ENCODE peak calls at places on chromosomes 16 and 17, in ten cellular contexts. R, K, S, V, N, M, W, A, Y and L are unnamed samples.

GRCh38 chr16:67104845-67105244 is 4.9 kb upstream of the PHAF1 start:
- DNase-seq in R (no peak), K (no peak), S (no peak), V (no peak), N (no peak), M (no peak), W (no peak), A (no peak), Y (no peak), L (no peak)

GRCh38 chr17:57266842-57267241 is 10.5 kb downstream of the MSI2 start:
- DNase-seq in R (no peak), K (no peak), S (no peak), V (no peak), N (no peak), M (no peak), W (no peak), A (no peak), Y (no peak), L (no peak)

GRCh38 chr17:75159196-75160031 is 5.1 kb upstream of the JPT1 start:
- DNase-seq in R (no peak), K (no peak), S (no peak), V (peak; percentile 80), N (no peak), M (no peak), W (no peak), A (no peak), Y (no peak), L (no peak)

GRCh38 chr16:3654249-3654991 is at the start of gene DNASE1:
- DNase-seq in R (no peak), K (peak; percentile 18), S (peak; percentile 40), V (peak; percentile 75), N (peak; percentile 38), M (no peak), W (peak; percentile 49), A (no peak), Y (peak; percentile 83), L (peak; percentile 43)

GRCh38 chr17:3935825-3936355 is 19.6 kb upstream of the P2RX1 start:
- DNase-seq in R (no peak), K (peak; percentile 45), S (no peak), V (peak; percentile 69), N (no peak), M (no peak), W (no peak), A (no peak), Y (no peak), L (no peak)

GRCh38 chr17:40726919-40727318 is 23.4 kb upstream of the KRT24 start:
- DNase-seq in R (no peak), K (no peak), S (peak; percentile 13), V (peak; percentile 5), N (no peak), M (no peak), W (peak; percentile 16), A (no peak), Y (no peak), L (no peak)

GRCh38 chr16:16062023-16062932 is 112.9 kb downstream of the ABCC1 start:
- DNase-seq in R (no peak), K (no peak), S (peak; percentile 98), V (no peak), N (no peak), M (peak; percentile 31), W (peak; percentile 11), A (no peak), Y (no peak), L (peak; percentile 29)

GRCh38 chr16:85749686-85750020 is 1.2 kb downstream of the C16orf74 start:
- DNase-seq in R (no peak), K (no peak), S (no peak), V (no peak), N (no peak), M (no peak), W (no peak), A (no peak), Y (no peak), L (no peak)